ENCODE peak calls at places on chromosomes 12 and 14, in nine cellular contexts. One of them, this sample, is unnamed.

GRCh38 chr14:35776823-35777222 is 32.3 kb downstream of the RALGAPA1 start:
- DNase-seq in Caco-2: no peak
- DNase-seq in NCI-H1092: no peak
- DNase-seq in EL: no peak
- DNase-seq in RWPE1: no peak
- DNase-seq in ELR: no peak
- DNase-seq in kidney glomerular epithelial cell: no peak
- DNase-seq in kidney epithelial cell: no peak
- DNase-seq in WTC11: no peak
- DNase-seq in this sample: no peak

GRCh38 chr14:102394717-102395378 is 32.1 kb downstream of the TECPR2 start:
- DNase-seq in Caco-2: no peak
- DNase-seq in kidney glomerular epithelial cell: no peak
- DNase-seq in kidney epithelial cell: no peak
- DNase-seq in ELR: no peak
- DNase-seq in NCI-H1092: no peak
- DNase-seq in WTC11: no peak
- DNase-seq in RWPE1: no peak
- DNase-seq in EL: no peak
- DNase-seq in this sample: no peak

GRCh38 chr12:1781770-1782169 is 38.6 kb upstream of the LRTM2 start:
- DNase-seq in EL: peak; percentile 26
- DNase-seq in ELR: no peak
- DNase-seq in kidney glomerular epithelial cell: no peak
- DNase-seq in Caco-2: peak; percentile 64
- DNase-seq in kidney epithelial cell: no peak
- DNase-seq in NCI-H1092: no peak
- DNase-seq in WTC11: no peak
- DNase-seq in RWPE1: no peak
- DNase-seq in this sample: no peak

GRCh38 chr12:114011711-114012110 is 45.6 kb upstream of the RBM19 start:
- DNase-seq in kidney glomerular epithelial cell: no peak
- DNase-seq in Caco-2: no peak
- DNase-seq in RWPE1: no peak
- DNase-seq in EL: no peak
- DNase-seq in NCI-H1092: no peak
- DNase-seq in ELR: no peak
- DNase-seq in kidney epithelial cell: no peak
- DNase-seq in WTC11: no peak
- DNase-seq in this sample: no peak

GRCh38 chr12:92470608-92471021 is 232.2 kb upstream of the PLEKHG7 start:
- DNase-seq in NCI-H1092: no peak
- DNase-seq in ELR: no peak
- DNase-seq in RWPE1: no peak
- DNase-seq in kidney epithelial cell: no peak
- DNase-seq in Caco-2: no peak
- DNase-seq in kidney glomerular epithelial cell: no peak
- DNase-seq in EL: no peak
- DNase-seq in WTC11: no peak
- DNase-seq in this sample: no peak

GRCh38 chr14:100665518-100666032 is 61.1 kb upstream of the DLK1 start:
- DNase-seq in ELR: no peak
- DNase-seq in WTC11: no peak
- DNase-seq in kidney glomerular epithelial cell: no peak
- DNase-seq in kidney epithelial cell: no peak
- DNase-seq in Caco-2: no peak
- DNase-seq in EL: no peak
- DNase-seq in NCI-H1092: no peak
- DNase-seq in RWPE1: no peak
- DNase-seq in this sample: peak; percentile 83

GRCh38 chr12:103728323-103728722 is 112.7 kb downstream of the NT5DC3 start:
- DNase-seq in kidney epithelial cell: no peak
- DNase-seq in EL: peak; percentile 18
- DNase-seq in RWPE1: no peak
- DNase-seq in ELR: no peak
- DNase-seq in WTC11: no peak
- DNase-seq in Caco-2: no peak
- DNase-seq in kidney glomerular epithelial cell: no peak
- DNase-seq in NCI-H1092: no peak
- DNase-seq in this sample: no peak

GRCh38 chr14:105591052-105591451 is 64.7 kb downstream of the TMEM121 start:
- DNase-seq in kidney epithelial cell: no peak
- DNase-seq in ELR: no peak
- DNase-seq in WTC11: no peak
- DNase-seq in RWPE1: no peak
- DNase-seq in Caco-2: no peak
- DNase-seq in kidney glomerular epithelial cell: no peak
- DNase-seq in EL: no peak
- DNase-seq in NCI-H1092: no peak
- DNase-seq in this sample: no peak

GRCh38 chr14:61608245-61609142 is 86.8 kb upstream of the HIF1A start:
- DNase-seq in kidney epithelial cell: no peak
- DNase-seq in ELR: no peak
- DNase-seq in EL: no peak
- DNase-seq in NCI-H1092: peak; percentile 98
- DNase-seq in WTC11: no peak
- DNase-seq in RWPE1: no peak
- DNase-seq in kidney glomerular epithelial cell: no peak
- DNase-seq in Caco-2: no peak
- DNase-seq in this sample: no peak

GRCh38 chr14:68203871-68204270 is 384.3 kb downstream of the RAD51B start:
- DNase-seq in EL: no peak
- DNase-seq in NCI-H1092: no peak
- DNase-seq in kidney glomerular epithelial cell: no peak
- DNase-seq in ELR: no peak
- DNase-seq in WTC11: no peak
- DNase-seq in RWPE1: no peak
- DNase-seq in kidney epithelial cell: no peak
- DNase-seq in Caco-2: no peak
- DNase-seq in this sample: no peak

GRCh38 chr12:38892090-38892786 is 13.2 kb downstream of the CPNE8 start:
- DNase-seq in kidney glomerular epithelial cell: no peak
- DNase-seq in WTC11: no peak
- DNase-seq in ELR: no peak
- DNase-seq in NCI-H1092: no peak
- DNase-seq in EL: no peak
- DNase-seq in RWPE1: peak; percentile 12
- DNase-seq in Caco-2: peak; percentile 89
- DNase-seq in kidney epithelial cell: no peak
- DNase-seq in this sample: no peak

GRCh38 chr12:56257491-56258067 is 605 bp downstream of the ANKRD52 start:
- DNase-seq in kidney epithelial cell: no peak
- DNase-seq in kidney glomerular epithelial cell: peak; percentile 31
- DNase-seq in WTC11: peak; percentile 77
- DNase-seq in EL: peak; percentile 48
- DNase-seq in NCI-H1092: no peak
- DNase-seq in RWPE1: peak; percentile 67
- DNase-seq in Caco-2: peak; percentile 69
- DNase-seq in ELR: peak; percentile 65
- DNase-seq in this sample: no peak

GRCh38 chr12:115897718-115898117 is 379.8 kb downstream of the MED13L start:
- DNase-seq in Caco-2: no peak
- DNase-seq in EL: no peak
- DNase-seq in RWPE1: no peak
- DNase-seq in kidney epithelial cell: no peak
- DNase-seq in WTC11: no peak
- DNase-seq in ELR: no peak
- DNase-seq in NCI-H1092: no peak
- DNase-seq in kidney glomerular epithelial cell: no peak
- DNase-seq in this sample: no peak

This sample was measured in Peyer's patch.